ENCODE peak calls at places on chromosome 6, in four cellular contexts. I is dorsolateral prefrontal cortex; Z is OCI-LY7; F is CD8-positive, alpha-beta T cell. V is an unnamed sample.

GRCh38 chr6:113219783-113220182 is 637.4 kb upstream of the MARCKS start:
- DNase-seq in I (no peak), Z (no peak), F (no peak), V (no peak)

GRCh38 chr6:159061805-159062563 is 17.2 kb upstream of the TAGAP start:
- DNase-seq in I (no peak), Z (peak), F (no peak), V (no peak)

GRCh38 chr6:9252784-9253183 is 817.4 kb upstream of the SLC35B3 start:
- DNase-seq in I (no peak), Z (no peak), F (no peak), V (no peak)

GRCh38 chr6:132131351-132131750 is 180.2 kb upstream of the CCN2 start:
- DNase-seq in I (no peak), Z (no peak), F (no peak), V (peak)

GRCh38 chr6:81806793-81807565 is 54.5 kb upstream of the TENT5A start:
- DNase-seq in I (no peak), Z (no peak), F (no peak), V (no peak)

GRCh38 chr6:139654888-139655782 is 280.7 kb upstream of the CITED2 start:
- DNase-seq in I (no peak), Z (no peak), F (no peak), V (no peak)

GRCh38 chr6:5379647-5380242 is 118.4 kb downstream of the FARS2 start:
- DNase-seq in I (no peak), Z (peak), F (no peak), V (peak)

GRCh38 chr6:120451508-120451907 is 882.8 kb downstream of the TBC1D32 start:
- DNase-seq in I (no peak), Z (no peak), F (no peak), V (no peak)

GRCh38 chr6:113047148-113047547 is 700.0 kb downstream of the RFPL4B start:
- DNase-seq in I (no peak), Z (no peak), F (no peak), V (no peak)

GRCh38 chr6:37865534-37865933 is 46.0 kb downstream of the ZFAND3 start:
- DNase-seq in I (no peak), Z (no peak), F (no peak), V (no peak)

GRCh38 chr6:17904491-17905120 is 82.8 kb downstream of the KIF13A start:
- DNase-seq in I (no peak), Z (no peak), F (no peak), V (peak)

GRCh38 chr6:28738396-28738765 is 185.4 kb downstream of the TRIM27 start:
- DNase-seq in I (no peak), Z (no peak), F (no peak), V (no peak)

GRCh38 chr6:88211446-88211845 is 45.3 kb upstream of the CNR1 start:
- DNase-seq in I (no peak), Z (no peak), F (no peak), V (no peak)

GRCh38 chr6:53615633-53616449 is 49.7 kb downstream of the KLHL31 start:
- DNase-seq in I (no peak), Z (no peak), F (no peak), V (peak)

GRCh38 chr6:37158508-37158907 is 11.4 kb upstream of the PIM1 start:
- DNase-seq in I (no peak), Z (no peak), F (no peak), V (no peak)

GRCh38 chr6:74690365-74690764 is 515.5 kb downstream of the COL12A1 start:
- DNase-seq in I (no peak), Z (no peak), F (no peak), V (no peak)

GRCh38 chr6:110446405-110446804 is 30.0 kb downstream of the SLC22A16 start:
- DNase-seq in I (no peak), Z (no peak), F (no peak), V (no peak)

GRCh38 chr6:70706491-70707123 is 38.9 kb downstream of the SMAP1 start:
- DNase-seq in I (no peak), Z (peak), F (no peak), V (peak)

GRCh38 chr6:69386431-69386830 is 410.4 kb downstream of the LMBRD1 start:
- DNase-seq in I (no peak), Z (no peak), F (no peak), V (no peak)

GRCh38 chr6:69390125-69390524 is 406.7 kb downstream of the LMBRD1 start:
- DNase-seq in I (no peak), Z (no peak), F (no peak), V (no peak)

GRCh38 chr6:69392745-69393144 is 404.1 kb downstream of the LMBRD1 start:
- DNase-seq in I (no peak), Z (no peak), F (no peak), V (no peak)

DNA sequence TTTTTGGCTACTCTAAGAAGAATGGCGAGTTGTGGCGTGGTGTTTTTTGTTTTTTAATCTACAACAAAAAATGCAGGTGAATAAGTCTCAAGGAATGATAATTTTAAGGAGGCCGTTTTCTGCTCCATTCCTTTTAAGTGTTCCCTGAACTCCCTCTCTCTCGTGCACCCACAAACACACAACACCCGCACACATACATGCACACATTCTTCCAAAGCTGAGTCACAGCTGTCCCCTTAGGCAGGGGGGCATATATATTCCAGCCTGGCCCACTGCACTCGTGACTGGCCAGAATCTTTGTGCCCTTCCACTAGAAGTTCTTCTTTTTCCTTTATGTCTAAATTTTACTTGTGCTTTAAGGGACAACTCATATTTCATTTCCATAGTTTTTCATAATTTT is 405.7 kb downstream of the LMBRD1 start:
- DNase-seq in I (no peak), Z (no peak), F (no peak), V (no peak)
- TF ChIP-seq CTCF in I (no peak), Z (no peak), F (no peak), V (no peak)

GRCh38 chr6:108116424-108116780 is 41.9 kb upstream of the OSTM1 start:
- DNase-seq in I (no peak), Z (no peak), F (no peak), V (no peak)

GRCh38 chr6:108117427-108118358 is 43.2 kb upstream of the OSTM1 start:
- DNase-seq in I (no peak), Z (no peak), F (peak), V (peak)

GRCh38 chr6:108115598-108116058 is 41.1 kb upstream of the OSTM1 start:
- DNase-seq in I (no peak), Z (no peak), F (no peak), V (peak)

GRCh38 chr6:108118359-108118724 is 43.8 kb upstream of the OSTM1 start:
- DNase-seq in I (no peak), Z (no peak), F (no peak), V (no peak)

GRCh38 chr6:108116781-108117426 is 42.4 kb upstream of the OSTM1 start:
- DNase-seq in I (no peak), Z (no peak), F (no peak), V (no peak)
- H3K4me3 ChIP-seq in I (no peak), Z (no peak), F (peak), V (no peak)

GRCh38 chr6:43413002-43413401 is 14.3 kb upstream of the ABCC10 start:
- DNase-seq in I (no peak), Z (no peak), F (no peak), V (no peak)

GRCh38 chr6:43407296-43407695 is 20.0 kb upstream of the ABCC10 start:
- DNase-seq in I (no peak), Z (no peak), F (no peak), V (no peak)

GRCh38 chr6:43416935-43417334 is 10.4 kb upstream of the ABCC10 start:
- DNase-seq in I (no peak), Z (no peak), F (no peak), V (no peak)

DNA sequence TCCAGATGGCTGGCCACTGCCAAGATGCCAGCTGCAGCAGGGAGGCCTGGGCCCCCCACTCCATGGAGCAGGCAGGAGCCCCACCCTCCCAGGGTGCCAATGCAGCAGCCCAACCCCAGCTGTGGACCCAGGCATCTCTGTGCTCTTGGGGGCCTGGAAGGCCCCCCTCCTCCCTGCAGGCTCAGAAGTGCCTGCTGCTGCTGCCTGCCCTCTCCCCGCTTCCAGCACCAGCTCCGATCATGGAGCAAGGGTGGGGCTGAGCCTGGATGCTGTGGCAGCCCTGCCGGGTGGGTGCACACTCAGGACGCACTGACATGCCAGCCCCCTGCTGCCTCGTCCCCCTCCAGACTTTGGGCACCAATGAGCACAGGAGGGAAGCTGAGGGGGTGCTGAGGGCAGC is 14.8 kb upstream of the ABCC10 start:
- DNase-seq in I (no peak), Z (no peak), F (no peak), V (no peak)
- TF ChIP-seq CTCF in I (no peak), Z (no peak), F (no peak), V (no peak)

DNA sequence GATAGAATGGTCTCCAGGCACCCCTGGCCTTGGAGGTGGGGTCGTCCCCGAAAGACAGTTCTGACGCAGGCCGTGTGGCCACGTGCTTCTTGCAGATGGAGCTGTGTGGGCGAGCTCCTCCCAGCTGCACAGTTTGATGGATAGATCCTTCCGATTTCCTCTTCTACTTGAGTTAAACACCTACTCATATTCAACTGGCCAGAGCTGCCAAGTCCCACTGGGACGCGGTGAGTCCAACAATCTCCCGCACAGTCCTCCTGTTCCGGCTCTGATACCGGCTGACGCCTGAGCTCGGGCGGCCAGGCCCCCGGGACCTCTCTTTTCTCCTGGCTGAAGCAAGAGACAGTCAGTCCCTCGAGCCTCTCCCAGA is 57.9 kb upstream of the DACT2 start:
- DNase-seq in I (no peak), Z (no peak), F (no peak), V (no peak)
- H3K4me3 ChIP-seq in I (peak), Z (no peak), F (no peak), V (no peak)

DNA sequence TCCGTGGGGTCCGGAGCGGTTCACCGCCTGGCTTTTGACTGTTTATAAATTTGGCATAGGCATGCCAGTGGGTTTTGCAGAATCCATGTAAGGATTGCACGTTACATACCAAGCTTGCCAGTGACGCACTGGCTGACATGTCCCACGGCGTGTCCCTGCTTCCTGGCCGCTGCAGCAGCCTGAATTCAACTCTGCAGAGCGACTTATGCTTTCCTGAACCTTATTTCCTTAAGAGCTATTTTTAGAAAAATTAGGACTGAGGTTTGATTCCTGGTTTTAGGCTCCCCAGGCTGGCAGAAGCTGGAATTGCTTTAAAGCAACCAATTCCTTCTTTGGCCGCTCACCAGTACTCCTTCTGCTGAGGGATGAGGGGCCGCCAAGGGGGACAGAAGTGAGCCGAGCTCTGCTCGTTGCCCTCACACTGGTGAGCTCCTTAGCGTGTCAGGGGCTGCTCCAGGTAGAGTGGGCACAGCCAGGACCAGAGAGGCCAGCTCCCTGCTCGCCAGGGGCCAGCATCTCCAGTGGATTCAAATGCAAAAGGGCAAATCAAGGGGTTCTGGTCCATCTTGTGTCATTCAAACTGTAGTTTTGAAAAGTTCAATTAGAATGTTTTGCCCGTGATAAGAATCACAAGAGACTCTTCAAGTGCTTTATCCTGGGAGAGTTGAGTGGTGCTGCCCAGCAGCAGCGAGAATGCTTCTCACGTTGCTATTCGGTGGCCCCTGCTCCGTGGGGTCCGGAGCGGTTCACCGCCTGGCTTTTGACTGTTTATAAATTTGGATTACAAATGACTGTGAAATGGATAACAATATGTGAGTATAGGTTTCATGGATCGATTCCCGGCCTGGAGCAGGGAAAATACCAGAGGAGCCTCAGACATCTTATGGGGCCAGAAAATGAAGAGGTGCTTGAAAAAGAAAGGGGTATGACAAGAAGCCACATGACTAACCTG is 17.5 kb upstream of the IRF4 start:
- DNase-seq in I (no peak), Z (no peak), F (no peak), V (no peak)
- TF ChIP-seq CTCF in I (peak), Z (no peak), F (no peak), V (peak)

DNA sequence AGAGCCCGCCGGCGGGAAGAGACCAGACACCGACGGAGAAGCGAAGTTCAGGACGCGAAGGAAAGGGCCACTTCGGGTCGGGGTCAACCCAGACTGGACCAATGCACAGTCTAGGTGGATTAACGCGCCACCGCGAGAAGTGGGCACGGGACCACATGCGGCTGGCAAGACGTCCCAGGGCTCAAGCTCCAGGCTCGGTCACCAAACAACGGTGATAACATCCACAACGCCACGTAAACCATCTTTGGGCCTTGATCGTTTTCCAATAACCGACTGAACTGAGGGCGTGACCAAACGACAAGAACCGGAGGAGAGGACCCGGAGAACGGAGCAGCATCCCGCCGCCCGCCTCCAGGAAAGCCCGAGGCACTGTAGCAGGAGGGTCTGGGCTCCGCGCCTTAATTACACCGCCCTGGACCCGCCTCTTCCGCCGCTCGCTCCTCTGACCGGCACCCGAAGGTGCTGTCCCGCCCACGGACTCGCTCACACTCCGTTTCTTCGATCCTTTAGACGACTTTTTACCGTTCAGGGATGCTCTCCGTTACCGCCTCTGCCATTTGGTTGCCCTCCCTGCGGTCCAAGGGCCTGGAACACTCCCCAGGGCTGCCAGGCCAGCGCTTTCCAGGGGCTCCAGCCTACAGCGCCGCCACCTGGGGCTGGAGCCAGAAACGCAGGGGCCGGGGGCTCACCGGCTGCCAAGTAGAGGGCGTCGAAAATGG is 44.1 kb downstream of the DPPA5 start:
- DNase-seq in I (peak), Z (peak), F (peak), V (peak)
- H3K4me3 ChIP-seq in I (peak), Z (peak), F (peak), V (peak)